ENCODE peak calls at places on chromosomes 3 and 15, in six cellular contexts. One of them, this sample, is unnamed.

GRCh38 chr3:97479740-97480139 is 284.8 kb upstream of the ARL6 start:
- DNase-seq in esophagus squamous epithelium: no peak
- DNase-seq in upper lobe of left lung: no peak
- DNase-seq in heart left ventricle: no peak
- DNase-seq in OCI-LY7: no peak
- DNase-seq in Panc1: no peak
- DNase-seq in this sample: no peak

GRCh38 chr15:31265871-31266711 is 60.5 kb upstream of the KLF13 start:
- DNase-seq in esophagus squamous epithelium: no peak
- DNase-seq in upper lobe of left lung: peak; percentile 78
- DNase-seq in heart left ventricle: peak; percentile 38
- DNase-seq in OCI-LY7: peak; percentile 95
- DNase-seq in Panc1: no peak
- DNase-seq in this sample: peak; percentile 42

GRCh38 chr15:69578792-69579587 is 126.4 kb downstream of the RPLP1 start:
- DNase-seq in esophagus squamous epithelium: no peak
- DNase-seq in upper lobe of left lung: peak; percentile 87
- DNase-seq in heart left ventricle: peak; percentile 54
- DNase-seq in OCI-LY7: no peak
- DNase-seq in Panc1: no peak
- DNase-seq in this sample: no peak

GRCh38 chr15:70259030-70259424 is 161.3 kb upstream of the TLE3 start:
- DNase-seq in esophagus squamous epithelium: no peak
- DNase-seq in upper lobe of left lung: peak; percentile 90
- DNase-seq in heart left ventricle: peak; percentile 71
- DNase-seq in OCI-LY7: peak; percentile 56
- DNase-seq in Panc1: no peak
- DNase-seq in this sample: peak; percentile 69

GRCh38 chr3:143266936-143267335 is 147.4 kb downstream of the CHST2 start:
- DNase-seq in esophagus squamous epithelium: no peak
- DNase-seq in upper lobe of left lung: no peak
- DNase-seq in heart left ventricle: no peak
- DNase-seq in OCI-LY7: peak; percentile 40
- DNase-seq in Panc1: no peak
- DNase-seq in this sample: no peak

GRCh38 chr3:184539801-184540440 is 21.7 kb upstream of the EPHB3 start:
- DNase-seq in esophagus squamous epithelium: no peak
- DNase-seq in upper lobe of left lung: no peak
- DNase-seq in heart left ventricle: no peak
- DNase-seq in OCI-LY7: no peak
- DNase-seq in Panc1: no peak
- DNase-seq in this sample: no peak

GRCh38 chr3:128452678-128453275 is 13.9 kb downstream of the DNAJB8 start:
- DNase-seq in esophagus squamous epithelium: no peak
- DNase-seq in upper lobe of left lung: no peak
- DNase-seq in heart left ventricle: no peak
- DNase-seq in OCI-LY7: no peak
- DNase-seq in Panc1: no peak
- DNase-seq in this sample: no peak

GRCh38 chr15:75211436-75212199 is 9.9 kb downstream of the C15orf39 start:
- DNase-seq in esophagus squamous epithelium: no peak
- DNase-seq in upper lobe of left lung: no peak
- DNase-seq in heart left ventricle: no peak
- DNase-seq in OCI-LY7: no peak
- DNase-seq in Panc1: no peak
- DNase-seq in this sample: no peak

GRCh38 chr15:49428392-49429095 is 5.5 kb downstream of the FGF7 start:
- DNase-seq in esophagus squamous epithelium: no peak
- DNase-seq in upper lobe of left lung: no peak
- DNase-seq in heart left ventricle: peak; percentile 66
- DNase-seq in OCI-LY7: no peak
- DNase-seq in Panc1: no peak
- DNase-seq in this sample: peak; percentile 71

GRCh38 chr15:83850015-83850414 is 196.1 kb downstream of the ADAMTSL3 start:
- DNase-seq in esophagus squamous epithelium: no peak
- DNase-seq in upper lobe of left lung: no peak
- DNase-seq in heart left ventricle: no peak
- DNase-seq in OCI-LY7: no peak
- DNase-seq in Panc1: no peak
- DNase-seq in this sample: no peak

GRCh38 chr3:124797426-124797945 is 67.2 kb downstream of the UMPS start:
- DNase-seq in esophagus squamous epithelium: no peak
- DNase-seq in upper lobe of left lung: no peak
- DNase-seq in heart left ventricle: no peak
- DNase-seq in OCI-LY7: no peak
- DNase-seq in Panc1: no peak
- DNase-seq in this sample: no peak

GRCh38 chr3:194740859-194741486 is 55.3 kb downstream of the FAM43A start:
- DNase-seq in esophagus squamous epithelium: no peak
- DNase-seq in upper lobe of left lung: peak; percentile 46
- DNase-seq in heart left ventricle: no peak
- DNase-seq in OCI-LY7: no peak
- DNase-seq in Panc1: no peak
- DNase-seq in this sample: no peak

GRCh38 chr3:134651347-134652041 is 672 bp upstream of the KY start:
- DNase-seq in esophagus squamous epithelium: no peak
- DNase-seq in upper lobe of left lung: peak; percentile 45
- DNase-seq in heart left ventricle: peak; percentile 80
- DNase-seq in OCI-LY7: no peak
- DNase-seq in Panc1: no peak
- DNase-seq in this sample: peak; percentile 55

GRCh38 chr3:56424357-56424756 is 43.9 kb downstream of the ERC2 start:
- DNase-seq in esophagus squamous epithelium: no peak
- DNase-seq in upper lobe of left lung: no peak
- DNase-seq in heart left ventricle: no peak
- DNase-seq in OCI-LY7: no peak
- DNase-seq in Panc1: no peak
- DNase-seq in this sample: no peak
- H3K4me3 ChIP-seq in esophagus squamous epithelium: no peak overlapping the region
- H3K4me3 ChIP-seq in upper lobe of left lung: no peak overlapping the region
- H3K4me3 ChIP-seq in heart left ventricle: no peak overlapping the region
- H3K4me3 ChIP-seq in OCI-LY7: no peak overlapping the region
- H3K4me3 ChIP-seq in Panc1: no peak overlapping the region
- H3K4me3 ChIP-seq in this sample: no peak overlapping the region

GRCh38 chr3:294581-294980 is 98.0 kb downstream of the CHL1 start:
- DNase-seq in esophagus squamous epithelium: no peak
- DNase-seq in upper lobe of left lung: no peak
- DNase-seq in heart left ventricle: no peak
- DNase-seq in OCI-LY7: no peak
- DNase-seq in Panc1: no peak
- DNase-seq in this sample: no peak
- TF ChIP-seq CTCF in esophagus squamous epithelium: no peak
- TF ChIP-seq CTCF in upper lobe of left lung: no peak
- TF ChIP-seq CTCF in heart left ventricle: no peak
- TF ChIP-seq CTCF in OCI-LY7: no peak
- TF ChIP-seq CTCF in Panc1: no peak
- TF ChIP-seq CTCF in this sample: no peak

GRCh38 chr3:151467069-151467468 is 6.2 kb upstream of the IGSF10 start:
- DNase-seq in esophagus squamous epithelium: no peak
- DNase-seq in upper lobe of left lung: no peak
- DNase-seq in heart left ventricle: no peak
- DNase-seq in OCI-LY7: peak; percentile 3
- DNase-seq in Panc1: no peak
- DNase-seq in this sample: no peak
- H3K9me3 ChIP-seq in esophagus squamous epithelium: no peaks in the 10 kb centered on the region
- H3K9me3 ChIP-seq in upper lobe of left lung: no peaks in the 10 kb centered on the region
- H3K9me3 ChIP-seq in heart left ventricle: no peaks in the 10 kb centered on the region
- H3K9me3 ChIP-seq in OCI-LY7: no peaks in the 10 kb centered on the region
- H3K9me3 ChIP-seq in Panc1: no peaks in the 10 kb centered on the region
- H3K9me3 ChIP-seq in this sample: no peaks in the 10 kb centered on the region

GRCh38 chr3:186097663-186098451 is 11.0 kb downstream of the ETV5 start:
- DNase-seq in esophagus squamous epithelium: no peak
- DNase-seq in upper lobe of left lung: peak; percentile 78
- DNase-seq in heart left ventricle: peak; percentile 68
- DNase-seq in OCI-LY7: no peak
- DNase-seq in Panc1: no peak
- DNase-seq in this sample: peak; percentile 40
- H3K4me3 ChIP-seq in esophagus squamous epithelium: peak overlapping the region; percentile 25
- H3K4me3 ChIP-seq in upper lobe of left lung: peak overlapping the region; percentile 23
- H3K4me3 ChIP-seq in heart left ventricle: peak overlapping the region; percentile 50
- H3K4me3 ChIP-seq in OCI-LY7: no peak overlapping the region
- H3K4me3 ChIP-seq in Panc1: peak overlapping the region; percentile 51
- H3K4me3 ChIP-seq in this sample: no peak overlapping the region

GRCh38 chr3:80788914-80789313 is 972.5 kb downstream of the GBE1 start:
- DNase-seq in esophagus squamous epithelium: no peak
- DNase-seq in upper lobe of left lung: no peak
- DNase-seq in heart left ventricle: no peak
- DNase-seq in OCI-LY7: no peak
- DNase-seq in Panc1: no peak
- DNase-seq in this sample: no peak

GRCh38 chr3:80785875-80786274 is 975.6 kb downstream of the GBE1 start:
- DNase-seq in esophagus squamous epithelium: no peak
- DNase-seq in upper lobe of left lung: no peak
- DNase-seq in heart left ventricle: no peak
- DNase-seq in OCI-LY7: no peak
- DNase-seq in Panc1: no peak
- DNase-seq in this sample: no peak

DNA sequence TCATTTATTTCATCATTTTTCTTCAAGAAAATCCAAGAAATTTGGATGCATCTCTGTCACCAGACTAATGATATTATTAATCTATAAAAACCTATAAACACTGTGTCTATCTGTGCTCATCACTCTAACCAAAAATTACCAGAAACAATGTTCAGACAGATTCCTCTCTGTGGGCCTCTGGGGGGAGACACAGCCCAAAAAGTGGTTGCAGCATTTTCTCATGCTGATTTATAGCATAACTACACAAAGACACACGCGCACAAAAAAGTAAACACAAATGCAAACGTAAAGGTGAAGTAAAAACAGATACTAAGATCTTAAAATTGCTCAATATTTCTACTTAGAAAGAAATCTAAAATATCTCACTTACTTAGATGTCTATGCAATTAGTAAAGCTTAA is 976.0 kb downstream of the GBE1 start:
- DNase-seq in esophagus squamous epithelium: no peak
- DNase-seq in upper lobe of left lung: no peak
- DNase-seq in heart left ventricle: no peak
- DNase-seq in OCI-LY7: no peak
- DNase-seq in Panc1: no peak
- DNase-seq in this sample: no peak
- TF ChIP-seq CTCF in esophagus squamous epithelium: no peak
- TF ChIP-seq CTCF in upper lobe of left lung: no peak
- TF ChIP-seq CTCF in heart left ventricle: no peak
- TF ChIP-seq CTCF in OCI-LY7: peak; percentile 13
- TF ChIP-seq CTCF in Panc1: peak; percentile 22
- TF ChIP-seq CTCF in this sample: no peak

DNA sequence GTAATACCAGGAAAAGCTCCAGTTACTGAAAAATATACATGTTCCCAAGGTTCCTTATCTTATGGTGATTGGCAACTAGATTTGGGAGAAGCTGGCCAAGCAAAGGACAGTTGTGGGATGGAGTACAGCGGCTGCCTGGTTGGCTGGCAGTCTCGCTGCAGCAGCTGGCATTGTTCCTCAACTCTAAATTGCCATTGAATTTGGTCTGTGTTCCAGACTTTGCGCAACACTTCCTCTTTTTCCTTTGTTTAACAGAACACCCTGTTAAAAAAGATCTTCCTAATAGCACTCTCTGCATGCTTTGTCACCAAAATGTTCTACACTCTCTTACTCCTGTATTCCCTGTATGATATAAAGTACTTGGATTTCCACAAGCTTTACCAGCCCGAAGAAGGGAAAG is 420.6 kb upstream of the RBMS3 start:
- DNase-seq in esophagus squamous epithelium: no peak
- DNase-seq in upper lobe of left lung: no peak
- DNase-seq in heart left ventricle: no peak
- DNase-seq in OCI-LY7: no peak
- DNase-seq in Panc1: no peak
- DNase-seq in this sample: no peak
- H3K9me3 ChIP-seq in esophagus squamous epithelium: no peaks in the 10 kb centered on the region
- H3K9me3 ChIP-seq in upper lobe of left lung: no peaks in the 10 kb centered on the region
- H3K9me3 ChIP-seq in heart left ventricle: no peaks in the 10 kb centered on the region
- H3K9me3 ChIP-seq in OCI-LY7: no peaks in the 10 kb centered on the region
- H3K9me3 ChIP-seq in Panc1: no peaks in the 10 kb centered on the region
- H3K9me3 ChIP-seq in this sample: no peaks in the 10 kb centered on the region

GRCh38 chr15:96285306-96285705 is 45.2 kb upstream of the NR2F2 start:
- DNase-seq in esophagus squamous epithelium: no peak
- DNase-seq in upper lobe of left lung: no peak
- DNase-seq in heart left ventricle: peak; percentile 49
- DNase-seq in OCI-LY7: no peak
- DNase-seq in Panc1: no peak
- DNase-seq in this sample: peak; percentile 36
- H3K4me3 ChIP-seq in esophagus squamous epithelium: no peak overlapping the region
- H3K4me3 ChIP-seq in upper lobe of left lung: no peak overlapping the region
- H3K4me3 ChIP-seq in heart left ventricle: no peak overlapping the region
- H3K4me3 ChIP-seq in OCI-LY7: no peak overlapping the region
- H3K4me3 ChIP-seq in Panc1: no peak overlapping the region
- H3K4me3 ChIP-seq in this sample: no peak overlapping the region

GRCh38 chr3:189786479-189787064 is 155.4 kb downstream of the TP63 start:
- DNase-seq in esophagus squamous epithelium: no peak
- DNase-seq in upper lobe of left lung: no peak
- DNase-seq in heart left ventricle: no peak
- DNase-seq in OCI-LY7: no peak
- DNase-seq in Panc1: no peak
- DNase-seq in this sample: no peak
- TF ChIP-seq CTCF in esophagus squamous epithelium: no peak
- TF ChIP-seq CTCF in upper lobe of left lung: no peak
- TF ChIP-seq CTCF in heart left ventricle: no peak
- TF ChIP-seq CTCF in OCI-LY7: peak; percentile 59
- TF ChIP-seq CTCF in Panc1: peak; percentile 23
- TF ChIP-seq CTCF in this sample: peak; percentile 26

GRCh38 chr3:50251220-50251619 is 15.2 kb downstream of the GNAI2 start:
- DNase-seq in esophagus squamous epithelium: no peak
- DNase-seq in upper lobe of left lung: no peak
- DNase-seq in heart left ventricle: no peak
- DNase-seq in OCI-LY7: no peak
- DNase-seq in Panc1: no peak
- DNase-seq in this sample: no peak
- H3K9me3 ChIP-seq in esophagus squamous epithelium: no peaks in the 10 kb centered on the region
- H3K9me3 ChIP-seq in upper lobe of left lung: no peaks in the 10 kb centered on the region
- H3K9me3 ChIP-seq in heart left ventricle: no peaks in the 10 kb centered on the region
- H3K9me3 ChIP-seq in OCI-LY7: no peaks in the 10 kb centered on the region
- H3K9me3 ChIP-seq in Panc1: no peaks in the 10 kb centered on the region
- H3K9me3 ChIP-seq in this sample: no peaks in the 10 kb centered on the region